ENCODE peak calls at places on chromosomes 16 and 17, in four cellular contexts. Z is brain microvascular endothelial cell, M is NCI-H1092, O is SK-MEL-5. S is an unnamed sample.

GRCh38 chr17:2929881-2930533 is 133.4 kb downstream of the OR1D5 start:
- DNase-seq in Z (peak), O (peak), M (no peak), S (no peak)

GRCh38 chr16:11390573-11391495 is 45.6 kb downstream of the RMI2 start:
- DNase-seq in Z (no peak), M (peak), O (no peak), S (no peak)

GRCh38 chr17:38719284-38719942 is 10.7 kb upstream of the CISD3 start:
- DNase-seq in M (no peak), Z (no peak), O (no peak), S (no peak)

GRCh38 chr16:70750893-70751467 is 50.0 kb downstream of the VAC14 start:
- DNase-seq in O (no peak), M (no peak), Z (peak), S (peak)

GRCh38 chr16:81798311-81799137 is 19.4 kb downstream of the PLCG2 start:
- DNase-seq in O (no peak), M (no peak), Z (no peak), S (no peak)

GRCh38 chr17:48374650-48375230 is 55.3 kb downstream of the SKAP1 start:
- DNase-seq in M (peak), O (peak), Z (no peak), S (no peak)

GRCh38 chr17:64326420-64327054 is 63.5 kb upstream of the TEX2 start:
- DNase-seq in O (peak), M (no peak), Z (no peak), S (peak)

GRCh38 chr16:84547539-84548058 is 43.1 kb upstream of the MEAK7 start:
- DNase-seq in O (no peak), M (no peak), Z (no peak), S (no peak)

GRCh38 chr17:27770877-27771276 is 29.5 kb downstream of the NOS2 start:
- DNase-seq in Z (no peak), M (no peak), O (no peak), S (no peak)

GRCh38 chr16:55368205-55368604 is 44.2 kb downstream of the IRX6 start:
- DNase-seq in O (peak), M (no peak), Z (no peak), S (no peak)

GRCh38 chr17:74532115-74532514 is 840 bp upstream of the CD300LB start:
- DNase-seq in Z (no peak), M (no peak), O (peak), S (no peak)

GRCh38 chr17:15507896-15508295 is 40.5 kb upstream of the CDRT4 start:
- DNase-seq in O (no peak), Z (no peak), M (no peak), S (no peak)

GRCh38 chr17:28807925-28808641 is 34.5 kb downstream of the FAM222B start:
- DNase-seq in O (peak), M (peak), Z (peak), S (no peak)

GRCh38 chr17:59753522-59754467 is 46.3 kb downstream of the VMP1 start:
- DNase-seq in Z (peak), M (peak), O (peak), S (no peak)

GRCh38 chr16:84907575-84907974 is 87.8 kb downstream of the CRISPLD2 start:
- DNase-seq in M (no peak), O (no peak), Z (peak), S (no peak)

GRCh38 chr16:47657977-47658376 is 196.8 kb downstream of the PHKB start:
- DNase-seq in O (no peak), M (no peak), Z (no peak), S (no peak)

GRCh38 chr16:30641378-30641982 is 9.3 kb upstream of the PRR14 start:
- DNase-seq in Z (no peak), M (no peak), O (no peak), S (no peak)

GRCh38 chr16:88421301-88421700 is 31.8 kb upstream of the ZFPM1 start:
- DNase-seq in M (no peak), Z (no peak), O (no peak), S (no peak)

GRCh38 chr17:43803758-43804157 is 23.5 kb downstream of the CFAP97D1 start:
- DNase-seq in M (no peak), Z (no peak), O (no peak), S (no peak)

GRCh38 chr17:55144518-55144917 is 120.2 kb upstream of the HLF start:
- DNase-seq in O (no peak), M (peak), Z (no peak), S (no peak)

GRCh38 chr17:65487990-65488389 is 73.5 kb downstream of the AXIN2 start:
- DNase-seq in Z (no peak), M (no peak), O (no peak), S (no peak)

GRCh38 chr17:64787255-64787920 is 125.3 kb upstream of the SMURF2 start:
- DNase-seq in O (no peak), M (no peak), Z (no peak), S (peak)

GRCh38 chr17:4789701-4789950 is 862 bp downstream of the GLTPD2 start:
- DNase-seq in O (no peak), M (no peak), Z (no peak), S (no peak)

GRCh38 chr16:86479419-86479818 is 30.9 kb upstream of the FOXF1 start:
- DNase-seq in Z (no peak), O (no peak), M (no peak), S (no peak)

GRCh38 chr17:80855968-80856862 is 135.4 kb upstream of the CHMP6 start:
- DNase-seq in M (no peak), Z (peak), O (peak), S (peak)

GRCh38 chr16:88782454-88783390 is 2.3 kb downstream of the PIEZO1 start:
- DNase-seq in M (no peak), O (no peak), Z (peak), S (no peak)

GRCh38 chr17:47427985-47428384 is 102.9 kb upstream of the NPEPPS start:
- DNase-seq in Z (no peak), M (no peak), O (no peak), S (no peak)

GRCh38 chr16:89700649-89701424 is 668 bp downstream of the SPATA2L start:
- DNase-seq in Z (no peak), M (peak), O (no peak), S (no peak)